ENCODE peak calls at places on chromosomes 1 and 21, in four cellular contexts. G is stomach, R is ovary, C is A549. D is an unnamed sample.

GRCh38 chr1:148388260-148389026 is 94.7 kb downstream of the PPIAL4G start:
- DNase-seq in C (peak; percentile 97), R (peak; percentile 88), G (peak; percentile 82), D (peak; percentile 94)

GRCh38 chr1:59265622-59266021 is 31.3 kb upstream of the FGGY start:
- DNase-seq in C (no peak), R (no peak), G (no peak), D (no peak)

GRCh38 chr1:5599541-5599940 is 392.7 kb downstream of the NPHP4 start:
- DNase-seq in G (peak; percentile 11), C (no peak), R (no peak), D (peak; percentile 48)

GRCh38 chr1:194174528-194174927 is 988.1 kb upstream of the B3GALT2 start:
- DNase-seq in G (no peak), R (no peak), C (no peak), D (no peak)

GRCh38 chr1:229848762-229849677 is 218.0 kb upstream of the GALNT2 start:
- DNase-seq in C (peak; percentile 47), R (no peak), G (no peak), D (no peak)

GRCh38 chr1:197810812-197811211 is 35.5 kb upstream of the DENND1B start:
- DNase-seq in G (no peak), C (no peak), R (no peak), D (no peak)

GRCh38 chr1:37474697-37475379 is 458 bp downstream of the ZC3H12A start:
- DNase-seq in G (peak; percentile 35), C (no peak), R (peak; percentile 47), D (no peak)

GRCh38 chr1:166844791-166845190 is 5.5 kb downstream of the POGK start:
- DNase-seq in C (no peak), R (no peak), G (no peak), D (no peak)

GRCh38 chr1:46822248-46822826 is 23.5 kb downstream of the CYP4B1 start:
- DNase-seq in C (no peak), R (no peak), G (no peak), D (no peak)

GRCh38 chr1:228039986-228040385 is 33.2 kb downstream of the WNT3A start:
- DNase-seq in R (no peak), C (no peak), G (peak; percentile 9), D (peak; percentile 20)

GRCh38 chr1:6030547-6031261 is 15.0 kb upstream of the KCNAB2 start:
- DNase-seq in G (no peak), R (no peak), C (no peak), D (no peak)

GRCh38 chr1:205907794-205908193 is 35.5 kb downstream of the SLC26A9 start:
- DNase-seq in C (peak; percentile 52), G (no peak), R (no peak), D (no peak)

GRCh38 chr1:107879927-107880326 is 85.1 kb downstream of the VAV3 start:
- DNase-seq in C (no peak), R (no peak), G (no peak), D (no peak)

GRCh38 chr1:89829186-89829585 is 8.4 kb downstream of the LRRC8D start:
- DNase-seq in R (no peak), G (no peak), C (no peak), D (no peak)

GRCh38 chr1:8198522-8198921 is 119.4 kb upstream of the SLC45A1 start:
- DNase-seq in R (no peak), C (no peak), G (no peak), D (no peak)

GRCh38 chr1:247347395-247348222 is 15.9 kb upstream of the ZNF496 start:
- DNase-seq in C (no peak), G (no peak), R (no peak), D (no peak)

GRCh38 chr1:61591316-61591715 is 133.6 kb downstream of the TM2D1 start:
- DNase-seq in R (no peak), G (no peak), C (no peak), D (no peak)

GRCh38 chr21:25501996-25502665 is 105.2 kb downstream of the MRPL39 start:
- DNase-seq in G (no peak), R (no peak), C (no peak), D (no peak)

GRCh38 chr1:21774835-21775541 is 8.0 kb downstream of the USP48 start:
- DNase-seq in G (no peak), C (no peak), R (no peak), D (no peak)

GRCh38 chr1:181647314-181648035 is 164.2 kb downstream of the CACNA1E start:
- DNase-seq in C (no peak), R (no peak), G (peak; percentile 61), D (no peak)

GRCh38 chr1:225766967-225767413 is 10.6 kb upstream of the SRP9 start:
- DNase-seq in G (peak; percentile 23), R (peak; percentile 71), C (no peak), D (no peak)

GRCh38 chr1:60696512-60696911 is 385.8 kb upstream of the NFIA start:
- DNase-seq in G (no peak), C (no peak), R (no peak), D (no peak)

GRCh38 chr1:155529929-155530328 is 32.7 kb downstream of the ASH1L start:
- DNase-seq in C (no peak), G (no peak), R (no peak), D (no peak)
- TF ChIP-seq EP300 in C (no peak), G (no peak), R (no peak), D (no peak)

GRCh38 chr1:202590119-202590518 is 120.1 kb downstream of the SYT2 start:
- DNase-seq in R (no peak), G (no peak), C (no peak), D (no peak)

GRCh38 chr1:202588644-202589189 is 121.5 kb downstream of the SYT2 start:
- DNase-seq in C (no peak), R (no peak), G (no peak), D (no peak)

GRCh38 chr1:202587859-202588480 is 122.3 kb downstream of the SYT2 start:
- DNase-seq in G (no peak), C (no peak), R (no peak), D (no peak)

GRCh38 chr1:202590975-202591411 is 119.3 kb downstream of the SYT2 start:
- DNase-seq in G (no peak), C (no peak), R (no peak), D (no peak)

DNA sequence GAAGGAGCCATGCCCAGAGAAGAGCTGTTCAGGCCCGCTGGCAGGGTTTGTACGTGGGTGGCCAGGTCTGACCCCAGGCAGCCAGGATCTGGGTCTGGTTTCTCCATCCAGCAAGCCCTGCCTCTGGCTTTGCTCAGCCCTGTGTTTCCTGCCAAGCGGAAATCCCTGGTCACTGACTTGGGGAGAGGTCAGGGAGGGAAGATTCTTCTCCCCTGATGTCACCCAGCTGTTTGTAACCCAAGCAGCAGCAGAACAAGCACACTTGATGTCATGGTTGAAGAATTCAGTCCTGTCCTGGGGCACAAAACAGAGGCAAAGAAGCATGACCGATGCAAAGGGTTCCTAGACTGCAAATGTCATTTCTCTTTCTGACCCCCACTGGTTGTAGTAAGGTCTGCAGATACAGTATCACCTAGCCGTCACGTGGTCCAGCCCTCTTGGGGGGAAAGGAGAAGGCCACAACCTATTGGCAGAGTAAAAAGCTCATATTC is 121.0 kb downstream of the SYT2 start:
- DNase-seq in R (peak; percentile 85), G (peak; percentile 46), C (peak; percentile 96), D (peak; percentile 93)
- TF ChIP-seq EP300 in R (peak; percentile 67), G (peak; percentile 78), C (peak; percentile 65), D (peak; percentile 24)

GRCh38 chr1:104189207-104189606 is 439.5 kb downstream of the AMY1C start:
- DNase-seq in G (no peak), R (no peak), C (no peak), D (no peak)
- TF ChIP-seq EP300 in G (no peak), R (no peak), C (no peak), D (no peak)

DNA sequence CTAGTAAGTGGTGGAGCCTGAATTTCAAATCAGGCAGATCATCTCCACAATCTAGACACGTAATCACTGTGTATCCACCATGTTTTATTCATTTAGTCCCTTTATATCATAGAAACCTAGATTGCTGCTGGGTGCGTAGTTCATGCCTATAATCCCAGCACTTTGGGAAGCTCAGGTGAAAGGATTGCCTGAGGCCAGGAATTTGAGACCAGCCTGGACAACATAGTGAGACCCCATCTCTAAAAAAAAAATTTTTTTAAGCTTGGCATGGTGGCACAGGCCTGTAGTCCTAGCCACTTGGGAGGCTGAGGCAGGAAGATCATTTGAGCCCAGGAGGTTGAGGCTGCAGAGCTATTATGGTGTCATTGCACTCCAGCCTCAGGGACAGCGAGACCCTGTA is 10.1 kb downstream of the MED18 start:
- DNase-seq in G (no peak), R (no peak), C (no peak), D (no peak)
- TF ChIP-seq EP300 in G (no peak), R (no peak), C (no peak), D (no peak)

GRCh38 chr1:88683516-88683847 is 591 bp upstream of the PKN2 start:
- DNase-seq in C (no peak), G (peak; percentile 35), R (peak; percentile 49), D (peak; percentile 84)

GRCh38 chr1:88685239-88685604 is 1.1 kb downstream of the PKN2 start:
- DNase-seq in G (no peak), R (no peak), C (peak; percentile 3), D (no peak)

GRCh38 chr1:88681223-88681622 is 2.9 kb upstream of the PKN2 start:
- DNase-seq in C (no peak), R (no peak), G (no peak), D (no peak)

GRCh38 chr1:88684482-88685238 is 587 bp downstream of the PKN2 start:
- DNase-seq in R (peak; percentile 41), C (peak; percentile 71), G (peak; percentile 42), D (no peak)

DNA sequence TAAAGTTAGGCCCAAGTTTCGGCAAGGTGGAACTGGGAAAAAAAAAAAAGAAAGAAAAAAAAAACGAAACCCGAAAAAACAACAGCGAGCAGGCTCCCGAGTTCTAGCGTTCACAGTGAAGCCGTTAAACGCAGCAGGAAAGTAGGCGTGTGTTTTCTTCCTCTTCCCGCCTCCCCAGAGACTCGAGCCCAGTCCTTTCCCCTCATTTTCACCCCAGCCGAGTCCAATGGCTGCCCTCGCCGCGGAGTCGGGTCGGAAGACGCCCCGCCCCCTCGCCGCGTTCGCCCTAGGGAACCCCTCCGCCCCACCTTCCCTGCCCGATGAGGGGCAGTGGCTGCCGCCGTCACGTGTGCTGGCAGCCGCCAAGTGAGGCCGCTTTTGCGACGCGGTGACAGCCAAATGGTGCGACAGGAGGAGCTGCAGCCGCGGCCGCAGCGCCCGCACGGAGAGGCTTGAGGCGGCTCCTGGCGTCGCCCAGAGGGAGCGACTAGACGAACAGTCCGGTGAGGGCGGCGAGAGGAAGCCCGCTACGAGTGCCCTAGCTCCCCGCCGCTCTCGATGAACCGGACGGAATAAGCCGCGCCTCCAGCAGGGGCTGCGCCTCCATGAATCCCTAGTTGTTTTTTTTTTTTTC is at the start of gene PKN2:
- DNase-seq in R (peak; percentile 97), C (peak; percentile 98), G (peak; percentile 97), D (peak; percentile 96)
- TF ChIP-seq EP300 in R (no peak), C (no peak), G (no peak), D (no peak)

GRCh38 chr1:57406428-57406827 is 17.4 kb downstream of the DAB1 start:
- DNase-seq in G (no peak), R (no peak), C (no peak), D (no peak)

GRCh38 chr1:57407941-57408340 is 15.9 kb downstream of the DAB1 start:
- DNase-seq in C (no peak), G (no peak), R (no peak), D (no peak)

GRCh38 chr1:57410532-57410931 is 13.3 kb downstream of the DAB1 start:
- DNase-seq in G (no peak), C (no peak), R (no peak), D (no peak)

GRCh38 chr1:57411262-57411661 is 12.6 kb downstream of the DAB1 start:
- DNase-seq in C (no peak), R (no peak), G (no peak), D (no peak)
- TF ChIP-seq EP300 in C (no peak), R (no peak), G (no peak), D (no peak)

GRCh38 chr1:203368624-203369451 is 17.9 kb upstream of the FMOD start:
- DNase-seq in R (peak; percentile 81), C (peak; percentile 11), G (no peak), D (peak; percentile 87)
- TF ChIP-seq EP300 in R (peak; percentile 69), C (no peak), G (no peak), D (no peak)

D was measured in suprapubic skin.